ENCODE peak calls at places on chromosomes 7 and 10, in four cellular contexts. F is NAMALWA, V is AML-193, C is neuronal stem cell. I is an unnamed sample.

GRCh38 chr7:13770305-13770704 is 219.2 kb downstream of the ETV1 start:
- DNase-seq in F (no peak), V (no peak), C (no peak), I (no peak)

GRCh38 chr7:37480642-37481041 is 32.0 kb upstream of the ELMO1 start:
- DNase-seq in F (no peak), V (no peak), C (no peak), I (no peak)

GRCh38 chr10:31725436-31725835 is 203.2 kb downstream of the ARHGAP12 start:
- DNase-seq in F (no peak), V (no peak), C (no peak), I (no peak)

GRCh38 chr7:6254891-6255290 is 17.5 kb downstream of the CYTH3 start:
- DNase-seq in F (no peak), V (no peak), C (no peak), I (no peak)

GRCh38 chr10:13382759-13383753 is 35.0 kb upstream of the SEPHS1 start:
- DNase-seq in F (no peak), V (no peak), C (no peak), I (no peak)

GRCh38 chr10:80487791-80488538 is 33.9 kb downstream of the TSPAN14 start:
- DNase-seq in F (no peak), V (peak; percentile 84), C (no peak), I (no peak)

GRCh38 chr7:128383781-128384180 is 22.3 kb upstream of the PRRT4 start:
- DNase-seq in F (no peak), V (no peak), C (no peak), I (no peak)

GRCh38 chr10:60463726-60464125 is 74.1 kb upstream of the ANK3 start:
- DNase-seq in F (no peak), V (no peak), C (no peak), I (no peak)

GRCh38 chr7:138025215-138026186 is 23.6 kb upstream of the CREB3L2 start:
- DNase-seq in F (no peak), V (no peak), C (no peak), I (no peak)

GRCh38 chr7:88758355-88759215 is 915 bp upstream of the ZNF804B start:
- DNase-seq in F (no peak), V (no peak), C (peak; percentile 31), I (no peak)

GRCh38 chr10:89213191-89213808 is 6.2 kb upstream of the CH25H start:
- DNase-seq in F (peak; percentile 61), V (peak; percentile 57), C (peak; percentile 9), I (peak; percentile 46)

GRCh38 chr7:134720091-134720935 is 59.1 kb upstream of the CALD1 start:
- DNase-seq in F (no peak), V (no peak), C (no peak), I (no peak)

GRCh38 chr7:75064291-75064690 is 9.3 kb downstream of the RCC1L start:
- DNase-seq in F (no peak), V (no peak), C (no peak), I (no peak)

GRCh38 chr7:101125989-101126650 is 784 bp upstream of the SERPINE1 start:
- DNase-seq in F (peak; percentile 73), V (no peak), C (no peak), I (peak; percentile 16)

GRCh38 chr7:140059288-140060242 is 3.2 kb downstream of the PARP12 start:
- DNase-seq in F (no peak), V (no peak), C (no peak), I (no peak)

GRCh38 chr7:116726149-116726548 is 54.2 kb downstream of the MET start:
- DNase-seq in F (no peak), V (no peak), C (no peak), I (no peak)

GRCh38 chr7:133830081-133830480 is 297.1 kb upstream of the LRGUK start:
- DNase-seq in F (no peak), V (no peak), C (no peak), I (no peak)

GRCh38 chr7:23044581-23044980 is 30.7 kb upstream of the HYCC1 start:
- DNase-seq in F (no peak), V (no peak), C (no peak), I (no peak)

GRCh38 chr7:13945670-13946069 is 43.8 kb downstream of the ETV1 start:
- DNase-seq in F (no peak), V (no peak), C (no peak), I (no peak)

GRCh38 chr10:33136271-33136670 is 178.2 kb upstream of the ITGB1 start:
- DNase-seq in F (no peak), V (no peak), C (no peak), I (no peak)

GRCh38 chr10:130485958-130486680 is 349.9 kb downstream of the GLRX3 start:
- DNase-seq in F (no peak), V (no peak), C (no peak), I (no peak)

GRCh38 chr10:17174626-17175025 is 26.8 kb downstream of the TRDMT1 start:
- DNase-seq in F (no peak), V (no peak), C (no peak), I (no peak)

GRCh38 chr7:76185187-76185915 is 16.3 kb upstream of the SRRM3 start:
- DNase-seq in F (no peak), V (no peak), C (no peak), I (no peak)

GRCh38 chr7:3307437-3307836 is 6.4 kb downstream of the SDK1 start:
- DNase-seq in F (no peak), V (no peak), C (no peak), I (no peak)

GRCh38 chr7:5216931-5217330 is 26.9 kb downstream of the WIPI2 start:
- DNase-seq in F (no peak), V (no peak), C (no peak), I (no peak)

GRCh38 chr10:91665842-91666241 is 33.0 kb upstream of the PPP1R3C start:
- DNase-seq in F (no peak), V (no peak), C (no peak), I (no peak)

GRCh38 chr10:36759111-36759805 is 366.1 kb upstream of the ANKRD30A start:
- DNase-seq in F (no peak), V (no peak), C (no peak), I (no peak)

GRCh38 chr7:117824605-117825004 is 48.6 kb downstream of the CTTNBP2 start:
- DNase-seq in F (no peak), V (no peak), C (no peak), I (no peak)

GRCh38 chr7:30594540-30595460 is at the start of gene GARS1:
- DNase-seq in F (peak; percentile 97), V (peak; percentile 80), C (peak; percentile 87), I (peak; percentile 96)

GRCh38 chr10:114103286-114103685 is 59.6 kb downstream of the ADRB1 start:
- DNase-seq in F (peak; percentile 51), V (peak; percentile 64), C (no peak), I (peak; percentile 63)

GRCh38 chr7:116367171-116367813 is 132.2 kb upstream of the CAV2 start:
- DNase-seq in F (no peak), V (no peak), C (no peak), I (no peak)

GRCh38 chr7:92768501-92769360 is 67.6 kb downstream of the CDK6 start:
- DNase-seq in F (no peak), V (no peak), C (no peak), I (peak; percentile 4)

GRCh38 chr10:132539894-132540293 is 2.3 kb downstream of the INPP5A start:
- DNase-seq in F (peak; percentile 45), V (no peak), C (no peak), I (no peak)